ENCODE peak calls at places on chromosome 2, in four cellular contexts. One of them, this sample, is unnamed.

GRCh38 chr2:96802281-96802595 is 13.8 kb upstream of the CNNM3 start:
- DNase-seq in NCI-H1092: no peak
- DNase-seq in NCI-H774: no peak
- DNase-seq in H54: no peak
- DNase-seq in this sample: no peak

GRCh38 chr2:239277401-239278085 is 123.3 kb downstream of the HDAC4 start:
- DNase-seq in NCI-H774: no peak
- DNase-seq in NCI-H1092: no peak
- DNase-seq in H54: no peak
- DNase-seq in this sample: no peak

GRCh38 chr2:172370821-172371455 is 56.4 kb upstream of the ITGA6 start:
- DNase-seq in NCI-H1092: no peak
- DNase-seq in H54: no peak
- DNase-seq in NCI-H774: no peak
- DNase-seq in this sample: no peak

GRCh38 chr2:42138163-42139016 is 30.8 kb upstream of the EML4 start:
- DNase-seq in NCI-H1092: no peak
- DNase-seq in NCI-H774: no peak
- DNase-seq in H54: no peak
- DNase-seq in this sample: peak

GRCh38 chr2:3134026-3134571 is 243.5 kb downstream of the EIPR1 start:
- DNase-seq in NCI-H774: no peak
- DNase-seq in H54: no peak
- DNase-seq in NCI-H1092: no peak
- DNase-seq in this sample: no peak

GRCh38 chr2:9905413-9905812 is 46.1 kb upstream of the GRHL1 start:
- DNase-seq in NCI-H1092: no peak
- DNase-seq in NCI-H774: no peak
- DNase-seq in H54: no peak
- DNase-seq in this sample: peak

GRCh38 chr2:161625314-161625919 is 1.2 kb downstream of the SLC4A10 start:
- DNase-seq in NCI-H774: no peak
- DNase-seq in H54: no peak
- DNase-seq in NCI-H1092: no peak
- DNase-seq in this sample: no peak

GRCh38 chr2:72815655-72816268 is 10.1 kb downstream of the EXOC6B start:
- DNase-seq in NCI-H774: no peak
- DNase-seq in H54: no peak
- DNase-seq in NCI-H1092: no peak
- DNase-seq in this sample: peak

GRCh38 chr2:28764909-28765308 is 13.3 kb downstream of the PPP1CB start:
- DNase-seq in H54: no peak
- DNase-seq in NCI-H1092: no peak
- DNase-seq in NCI-H774: no peak
- DNase-seq in this sample: no peak

GRCh38 chr2:50347355-50348044 is 684.4 kb downstream of the NRXN1 start:
- DNase-seq in H54: no peak
- DNase-seq in NCI-H1092: no peak
- DNase-seq in NCI-H774: no peak
- DNase-seq in this sample: no peak

GRCh38 chr2:172968061-172968469 is 107.6 kb upstream of the MAP3K20 start:
- DNase-seq in NCI-H774: no peak
- DNase-seq in NCI-H1092: no peak
- DNase-seq in H54: peak
- DNase-seq in this sample: no peak

GRCh38 chr2:70123051-70123828 is 36.0 kb downstream of the PCBP1 start:
- DNase-seq in H54: no peak
- DNase-seq in NCI-H774: no peak
- DNase-seq in NCI-H1092: no peak
- DNase-seq in this sample: no peak

GRCh38 chr2:219180961-219181360 is 2.9 kb downstream of the RETREG2 start:
- DNase-seq in NCI-H774: no peak
- DNase-seq in NCI-H1092: no peak
- DNase-seq in H54: no peak
- DNase-seq in this sample: no peak

GRCh38 chr2:72638600-72639211 is 187.1 kb downstream of the EXOC6B start:
- DNase-seq in NCI-H1092: no peak
- DNase-seq in NCI-H774: no peak
- DNase-seq in H54: no peak
- DNase-seq in this sample: no peak

GRCh38 chr2:317501-318424 is 29.9 kb upstream of the ALKAL2 start:
- DNase-seq in H54: peak
- DNase-seq in NCI-H774: no peak
- DNase-seq in NCI-H1092: no peak
- DNase-seq in this sample: no peak

GRCh38 chr2:8553643-8554042 is 128.2 kb upstream of the ID2 start:
- DNase-seq in H54: no peak
- DNase-seq in NCI-H1092: no peak
- DNase-seq in NCI-H774: no peak
- DNase-seq in this sample: no peak

GRCh38 chr2:20467789-20468548 is 21.1 kb downstream of the RHOB start:
- DNase-seq in H54: no peak
- DNase-seq in NCI-H1092: no peak
- DNase-seq in NCI-H774: no peak
- DNase-seq in this sample: peak

GRCh38 chr2:238700506-238701050 is 147.3 kb upstream of the TWIST2 start:
- DNase-seq in H54: no peak
- DNase-seq in NCI-H1092: no peak
- DNase-seq in NCI-H774: no peak
- DNase-seq in this sample: no peak

GRCh38 chr2:21415234-21415633 is 291.5 kb downstream of the TDRD15 start:
- DNase-seq in NCI-H1092: no peak
- DNase-seq in NCI-H774: no peak
- DNase-seq in H54: no peak
- DNase-seq in this sample: peak

GRCh38 chr2:136234261-136234660 is 116.3 kb upstream of the CXCR4 start:
- DNase-seq in NCI-H1092: no peak
- DNase-seq in H54: no peak
- DNase-seq in NCI-H774: no peak
- DNase-seq in this sample: no peak

GRCh38 chr2:56534321-56534720 is 350.5 kb downstream of the CCDC85A start:
- DNase-seq in NCI-H774: no peak
- DNase-seq in H54: no peak
- DNase-seq in NCI-H1092: no peak
- DNase-seq in this sample: no peak

GRCh38 chr2:131656816-131657633 is 129.3 kb downstream of the CCDC74A start:
- DNase-seq in H54: no peak
- DNase-seq in NCI-H1092: no peak
- DNase-seq in NCI-H774: no peak
- DNase-seq in this sample: no peak

GRCh38 chr2:138321458-138321857 is 180.1 kb upstream of the SPOPL start:
- DNase-seq in NCI-H1092: peak
- DNase-seq in H54: no peak
- DNase-seq in NCI-H774: peak
- DNase-seq in this sample: no peak

GRCh38 chr2:82779981-82780380 is 1679.1 kb downstream of the SUCLG1 start:
- DNase-seq in NCI-H1092: no peak
- DNase-seq in NCI-H774: no peak
- DNase-seq in H54: no peak
- DNase-seq in this sample: no peak

GRCh38 chr2:112151275-112151674 is 13.1 kb downstream of the FBLN7 start:
- DNase-seq in NCI-H774: no peak
- DNase-seq in NCI-H1092: no peak
- DNase-seq in H54: no peak
- DNase-seq in this sample: no peak

GRCh38 chr2:229416116-229416694 is 145.1 kb upstream of the PID1 start:
- DNase-seq in NCI-H774: no peak
- DNase-seq in NCI-H1092: no peak
- DNase-seq in H54: no peak
- DNase-seq in this sample: no peak

GRCh38 chr2:217064234-217065103 is 204.6 kb upstream of the TNP1 start:
- DNase-seq in NCI-H1092: no peak
- DNase-seq in NCI-H774: no peak
- DNase-seq in H54: no peak
- DNase-seq in this sample: no peak

GRCh38 chr2:229071292-229071976 is 199.7 kb downstream of the PID1 start:
- DNase-seq in NCI-H774: no peak
- DNase-seq in NCI-H1092: no peak
- DNase-seq in H54: no peak
- DNase-seq in this sample: no peak

GRCh38 chr2:122062506-122062905 is 307.1 kb downstream of the TSN start:
- DNase-seq in NCI-H1092: no peak
- DNase-seq in NCI-H774: no peak
- DNase-seq in H54: no peak
- DNase-seq in this sample: no peak

GRCh38 chr2:235324324-235324723 is 169.5 kb upstream of the AGAP1 start:
- DNase-seq in H54: no peak
- DNase-seq in NCI-H774: no peak
- DNase-seq in NCI-H1092: no peak
- DNase-seq in this sample: no peak

GRCh38 chr2:226079677-226080076 is 680.2 kb downstream of the NYAP2 start:
- DNase-seq in NCI-H774: no peak
- DNase-seq in H54: no peak
- DNase-seq in NCI-H1092: no peak
- DNase-seq in this sample: no peak

GRCh38 chr2:129337076-129337475 is 642.4 kb upstream of the RAB6C start:
- DNase-seq in NCI-H774: no peak
- DNase-seq in H54: no peak
- DNase-seq in NCI-H1092: no peak
- DNase-seq in this sample: no peak

GRCh38 chr2:148552675-148553331 is 91.7 kb upstream of the EPC2 start:
- DNase-seq in NCI-H774: peak
- DNase-seq in NCI-H1092: peak
- DNase-seq in H54: no peak
- DNase-seq in this sample: no peak

GRCh38 chr2:223477318-223477717 is 124.8 kb downstream of the SCG2 start:
- DNase-seq in H54: no peak
- DNase-seq in NCI-H1092: no peak
- DNase-seq in NCI-H774: no peak
- DNase-seq in this sample: no peak

GRCh38 chr2:71071681-71072398 is 3.4 kb downstream of the NAGK start:
- DNase-seq in NCI-H774: no peak
- DNase-seq in H54: no peak
- DNase-seq in NCI-H1092: no peak
- DNase-seq in this sample: peak

GRCh38 chr2:74495440-74495839 is 4.0 kb downstream of the LBX2 start:
- DNase-seq in NCI-H1092: no peak
- DNase-seq in NCI-H774: no peak
- DNase-seq in H54: no peak
- DNase-seq in this sample: no peak

GRCh38 chr2:10599921-10600320 is 89.9 kb downstream of the NOL10 start:
- DNase-seq in NCI-H774: no peak
- DNase-seq in H54: no peak
- DNase-seq in NCI-H1092: no peak
- DNase-seq in this sample: no peak

GRCh38 chr2:170013802-170014551 is 164.0 kb upstream of the MYO3B start:
- DNase-seq in H54: no peak
- DNase-seq in NCI-H1092: no peak
- DNase-seq in NCI-H774: no peak
- DNase-seq in this sample: no peak

GRCh38 chr2:11967946-11968465 is 221.6 kb downstream of the LPIN1 start:
- DNase-seq in NCI-H774: no peak
- DNase-seq in NCI-H1092: no peak
- DNase-seq in H54: no peak
- DNase-seq in this sample: no peak

This sample was measured in PC-9.